ENCODE peak calls at places on chromosome 18, in five cellular contexts. One of them, this sample, is unnamed.

GRCh38 chr18:49619792-49620191 is 57.9 kb downstream of the LIPG start:
- DNase-seq in breast epithelium: no peak
- DNase-seq in activated CD4-positive, alpha-beta T cell treated with anti-CD3 and anti-CD28 coated beads for 36 hours: no peak
- DNase-seq in iPS-NIHi11: no peak
- DNase-seq in NCI-H1436: no peak
- DNase-seq in this sample: no peak

GRCh38 chr18:63409301-63409700 is 13.0 kb downstream of the VPS4B start:
- DNase-seq in iPS-NIHi11: no peak
- DNase-seq in breast epithelium: no peak
- DNase-seq in activated CD4-positive, alpha-beta T cell treated with anti-CD3 and anti-CD28 coated beads for 36 hours: peak; percentile 19
- DNase-seq in NCI-H1436: no peak
- DNase-seq in this sample: peak; percentile 73

GRCh38 chr18:66156946-66157687 is 406.3 kb downstream of the CDH7 start:
- DNase-seq in breast epithelium: no peak
- DNase-seq in NCI-H1436: no peak
- DNase-seq in iPS-NIHi11: no peak
- DNase-seq in activated CD4-positive, alpha-beta T cell treated with anti-CD3 and anti-CD28 coated beads for 36 hours: no peak
- DNase-seq in this sample: no peak

GRCh38 chr18:10252494-10252893 is 201.9 kb upstream of the APCDD1 start:
- DNase-seq in NCI-H1436: no peak
- DNase-seq in iPS-NIHi11: no peak
- DNase-seq in activated CD4-positive, alpha-beta T cell treated with anti-CD3 and anti-CD28 coated beads for 36 hours: no peak
- DNase-seq in breast epithelium: no peak
- DNase-seq in this sample: no peak

GRCh38 chr18:26654173-26655009 is 106.0 kb upstream of the KCTD1 start:
- DNase-seq in breast epithelium: no peak
- DNase-seq in activated CD4-positive, alpha-beta T cell treated with anti-CD3 and anti-CD28 coated beads for 36 hours: no peak
- DNase-seq in NCI-H1436: no peak
- DNase-seq in iPS-NIHi11: no peak
- DNase-seq in this sample: peak; percentile 1

GRCh38 chr18:58288922-58289797 is 245.1 kb downstream of the NEDD4L start:
- DNase-seq in activated CD4-positive, alpha-beta T cell treated with anti-CD3 and anti-CD28 coated beads for 36 hours: peak; percentile 26
- DNase-seq in iPS-NIHi11: no peak
- DNase-seq in NCI-H1436: no peak
- DNase-seq in breast epithelium: no peak
- DNase-seq in this sample: peak; percentile 31

GRCh38 chr18:64720781-64721464 is 572.0 kb upstream of the LINC00305 start:
- DNase-seq in iPS-NIHi11: no peak
- DNase-seq in activated CD4-positive, alpha-beta T cell treated with anti-CD3 and anti-CD28 coated beads for 36 hours: no peak
- DNase-seq in NCI-H1436: no peak
- DNase-seq in breast epithelium: no peak
- DNase-seq in this sample: no peak

GRCh38 chr18:21179590-21180220 is 62.3 kb upstream of the GREB1L start:
- DNase-seq in breast epithelium: no peak
- DNase-seq in iPS-NIHi11: peak; percentile 74
- DNase-seq in activated CD4-positive, alpha-beta T cell treated with anti-CD3 and anti-CD28 coated beads for 36 hours: peak; percentile 66
- DNase-seq in NCI-H1436: peak; percentile 57
- DNase-seq in this sample: peak; percentile 77

GRCh38 chr18:11654736-11655604 is 34.1 kb upstream of the GNAL start:
- DNase-seq in NCI-H1436: no peak
- DNase-seq in breast epithelium: peak; percentile 27
- DNase-seq in activated CD4-positive, alpha-beta T cell treated with anti-CD3 and anti-CD28 coated beads for 36 hours: peak; percentile 81
- DNase-seq in iPS-NIHi11: peak; percentile 89
- DNase-seq in this sample: no peak

GRCh38 chr18:3935316-3935715 is 485.3 kb downstream of the TGIF1 start:
- DNase-seq in NCI-H1436: no peak
- DNase-seq in activated CD4-positive, alpha-beta T cell treated with anti-CD3 and anti-CD28 coated beads for 36 hours: no peak
- DNase-seq in iPS-NIHi11: no peak
- DNase-seq in breast epithelium: no peak
- DNase-seq in this sample: no peak

GRCh38 chr18:45666520-45666919 is 51.2 kb downstream of the SLC14A2 start:
- DNase-seq in NCI-H1436: no peak
- DNase-seq in activated CD4-positive, alpha-beta T cell treated with anti-CD3 and anti-CD28 coated beads for 36 hours: no peak
- DNase-seq in iPS-NIHi11: no peak
- DNase-seq in breast epithelium: no peak
- DNase-seq in this sample: no peak

GRCh38 chr18:50757358-50757757 is 62.5 kb downstream of the MRO start:
- DNase-seq in activated CD4-positive, alpha-beta T cell treated with anti-CD3 and anti-CD28 coated beads for 36 hours: no peak
- DNase-seq in iPS-NIHi11: no peak
- DNase-seq in NCI-H1436: no peak
- DNase-seq in breast epithelium: no peak
- DNase-seq in this sample: no peak

This sample was measured in fibroblast of lung.